ENCODE peak calls at places on chromosome 14, in nine cellular contexts. Y is mesenchymal stem cell; X is CD4-positive, CD25-positive, alpha-beta regulatory T cell; F is mucosa of descending colon; W is GM23248; A is body of pancreas; T is BE2C; S is adipocyte; C is aorta. B is an unnamed sample.

GRCh38 chr14:83463500-83464098 is 1929.9 kb upstream of the SEL1L start:
- DNase-seq in Y (peak; percentile 52), X (no peak), F (peak; percentile 55), W (peak; percentile 67), A (peak; percentile 50), T (peak; percentile 61), S (peak; percentile 83), C (no peak), B (peak; percentile 31)

GRCh38 chr14:92647499-92648279 is 100.7 kb downstream of the LGMN start:
- DNase-seq in Y (peak; percentile 53), X (no peak), F (no peak), W (peak; percentile 87), A (no peak), T (no peak), S (peak; percentile 44), C (no peak), B (no peak)

GRCh38 chr14:104971447-104972240 is 6.5 kb downstream of the AHNAK2 start:
- DNase-seq in Y (no peak), X (no peak), F (peak; percentile 11), W (no peak), A (no peak), T (peak; percentile 10), S (no peak), C (no peak), B (no peak)

GRCh38 chr14:49212721-49213120 is 373.5 kb downstream of the RPS29 start:
- DNase-seq in Y (no peak), X (no peak), F (no peak), W (peak; percentile 58), A (no peak), T (no peak), S (no peak), C (no peak), B (no peak)

GRCh38 chr14:34350903-34351302 is 111.1 kb downstream of the SPTSSA start:
- DNase-seq in Y (no peak), X (no peak), F (no peak), W (no peak), A (no peak), T (no peak), S (no peak), C (no peak), B (no peak)

GRCh38 chr14:81474156-81474492 is 59.5 kb downstream of the SEL1L start:
- DNase-seq in Y (no peak), X (no peak), F (no peak), W (no peak), A (no peak), T (no peak), S (no peak), C (no peak), B (peak; percentile 17)

GRCh38 chr14:106605548-106606448 is 1079.4 kb downstream of the TMEM121 start:
- DNase-seq in Y (no peak), X (peak; percentile 29), F (peak; percentile 74), W (no peak), A (peak; percentile 15), T (peak; percentile 79), S (no peak), C (no peak), B (peak; percentile 43)

GRCh38 chr14:58367296-58367695 is 28.4 kb upstream of the TOMM20L start:
- DNase-seq in Y (no peak), X (no peak), F (no peak), W (no peak), A (peak; percentile 15), T (no peak), S (no peak), C (no peak), B (no peak)

GRCh38 chr14:59189281-59189821 is 884 bp downstream of the DAAM1 start:
- DNase-seq in Y (no peak), X (no peak), F (peak; percentile 36), W (peak; percentile 66), A (peak; percentile 26), T (no peak), S (peak; percentile 72), C (no peak), B (no peak)

GRCh38 chr14:59829941-59830734 is 40.4 kb downstream of the RTN1 start:
- DNase-seq in Y (no peak), X (no peak), F (no peak), W (peak; percentile 14), A (no peak), T (no peak), S (no peak), C (no peak), B (no peak)

GRCh38 chr14:71214241-71214640 is 307.0 kb downstream of the PCNX1 start:
- DNase-seq in Y (no peak), X (no peak), F (no peak), W (no peak), A (no peak), T (no peak), S (no peak), C (no peak), B (no peak)

DNA sequence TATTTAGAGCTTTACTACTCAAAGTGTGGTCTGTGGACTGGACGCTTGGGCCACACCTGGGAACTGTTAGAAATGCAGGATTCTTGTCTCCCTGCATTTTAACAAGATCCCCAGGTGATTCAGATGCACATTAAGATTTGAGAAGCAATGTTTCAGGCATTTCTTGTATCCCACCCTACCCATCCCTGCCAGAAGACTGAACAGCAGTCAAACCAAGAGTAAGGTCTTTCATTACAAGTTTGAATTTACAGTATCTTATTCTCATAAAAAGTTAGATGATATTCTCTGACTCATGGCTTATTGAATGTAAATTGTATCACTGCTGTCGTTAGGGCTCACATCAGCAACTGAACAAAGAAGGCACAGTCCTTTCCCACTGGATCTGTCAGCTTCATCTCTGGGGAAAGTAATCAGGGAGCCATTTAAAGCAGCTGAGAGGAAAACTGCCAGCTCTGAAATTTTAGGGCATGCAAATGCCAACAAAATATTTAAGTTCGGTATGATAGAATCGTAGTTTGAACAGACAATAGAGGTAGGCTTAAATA is 141.1 kb downstream of the AKAP6 start:
- DNase-seq in Y (no peak), X (no peak), F (no peak), W (peak; percentile 18), A (no peak), T (no peak), S (no peak), C (no peak), B (no peak)
- H3K4me1 ChIP-seq in Y (peaks cover 9% of the 10 kb centered on the region), X (no peaks in the 10 kb centered on the region), F (peaks cover 5% of the 10 kb centered on the region), W (peaks cover 57% of the 10 kb centered on the region), A (peaks cover 7% of the 10 kb centered on the region), T (peaks cover 6% of the 10 kb centered on the region), S (peaks cover 34% of the 10 kb centered on the region), C (peaks cover 6% of the 10 kb centered on the region), B (peaks cover 2% of the 10 kb centered on the region)

GRCh38 chr14:64190974-64191502 is 103.1 kb downstream of the ESR2 start:
- DNase-seq in Y (no peak), X (no peak), F (no peak), W (peak; percentile 7), A (no peak), T (no peak), S (no peak), C (no peak), B (no peak)
- H3K36me3 ChIP-seq in Y (peaks cover 10% of the 10 kb centered on the region), X (peaks cover 74% of the 10 kb centered on the region), F (no peaks in the 10 kb centered on the region), W (no peaks in the 10 kb centered on the region), A (no peaks in the 10 kb centered on the region), T (peaks cover 3% of the 10 kb centered on the region), S (peaks cover 27% of the 10 kb centered on the region), C (no peaks in the 10 kb centered on the region), B (peaks cover 3% of the 10 kb centered on the region)

DNA sequence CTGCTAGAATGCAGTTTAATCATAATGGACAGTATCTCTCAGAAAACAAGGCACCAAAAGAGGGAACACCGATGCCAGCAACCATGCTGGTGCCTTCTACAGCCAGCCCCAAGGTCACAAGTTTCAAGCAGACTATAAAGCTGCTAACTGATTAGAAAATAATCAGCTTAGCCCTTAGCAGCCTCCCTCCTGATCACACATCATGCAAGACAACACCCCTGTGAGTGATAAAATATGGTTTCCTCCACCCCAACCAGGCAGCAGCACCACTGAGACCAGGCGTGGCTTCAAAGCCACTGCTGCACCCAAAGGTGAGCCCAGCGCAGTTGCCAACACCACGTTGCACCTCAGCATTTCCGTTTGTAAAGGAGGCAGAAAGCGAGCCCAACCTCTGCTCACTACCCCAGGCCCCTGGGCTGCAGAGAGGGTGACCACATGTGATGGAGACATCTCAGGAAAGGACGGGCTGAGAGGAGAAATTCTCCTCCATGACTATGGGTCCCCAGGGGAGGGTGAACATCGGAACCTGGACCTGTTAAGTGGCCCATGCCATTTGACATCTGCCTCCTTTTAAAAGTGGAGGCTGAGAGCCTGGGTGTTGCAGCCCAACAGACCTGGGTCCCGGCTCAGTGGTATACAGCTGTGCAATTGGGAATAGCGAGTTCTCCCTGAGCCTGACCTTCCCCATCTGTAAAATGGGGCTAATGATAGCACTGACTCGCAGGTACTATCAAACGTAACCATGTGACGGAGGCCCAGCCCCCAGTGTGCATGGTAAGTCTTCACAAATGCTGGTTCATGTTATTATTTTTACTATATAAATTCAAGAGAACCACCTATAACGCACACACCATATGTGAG is 11.5 kb downstream of the ZFP36L1 start:
- DNase-seq in Y (no peak), X (peak; percentile 54), F (peak; percentile 65), W (no peak), A (peak; percentile 64), T (no peak), S (no peak), C (no peak), B (peak; percentile 96)
- H3K4me1 ChIP-seq in Y (peaks cover 48% of the 10 kb centered on the region), X (peaks cover 91% of the 10 kb centered on the region), F (peaks cover 68% of the 10 kb centered on the region), W (peaks cover 63% of the 10 kb centered on the region), A (peaks cover 80% of the 10 kb centered on the region), T (no peaks in the 10 kb centered on the region), S (peaks cover 43% of the 10 kb centered on the region), C (peaks cover 2% of the 10 kb centered on the region), B (peaks cover 23% of the 10 kb centered on the region)

DNA sequence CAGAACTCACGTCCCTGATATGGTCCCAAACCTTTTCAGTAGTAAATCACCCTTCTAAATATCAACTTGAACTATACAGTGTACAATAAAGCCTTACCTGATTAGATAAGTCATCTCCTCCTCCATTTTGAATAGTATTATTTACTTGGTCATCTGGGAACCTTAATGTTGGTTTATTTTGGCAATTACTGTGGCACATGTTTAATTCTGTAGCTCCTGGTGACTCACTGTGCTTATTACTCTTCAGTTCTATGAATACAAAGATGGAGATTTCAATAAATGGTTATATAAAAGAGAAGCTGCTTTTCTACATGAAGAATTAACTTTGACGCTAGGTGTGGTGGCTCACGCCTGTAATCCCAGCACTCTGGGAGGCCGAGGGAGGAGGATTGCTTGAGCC is 25.4 kb downstream of the MIS18BP1 start:
- DNase-seq in Y (no peak), X (no peak), F (no peak), W (peak; percentile 3), A (no peak), T (no peak), S (no peak), C (no peak), B (no peak)
- H3K36me3 ChIP-seq in Y (no peaks in the 10 kb centered on the region), X (peaks cover 36% of the 10 kb centered on the region), F (no peaks in the 10 kb centered on the region), W (peaks cover 57% of the 10 kb centered on the region), A (no peaks in the 10 kb centered on the region), T (peaks cover 14% of the 10 kb centered on the region), S (peaks cover 74% of the 10 kb centered on the region), C (peaks cover 3% of the 10 kb centered on the region), B (peaks cover 10% of the 10 kb centered on the region)

GRCh38 chr14:32985881-32986280 is 47.2 kb downstream of the NPAS3 start:
- DNase-seq in Y (peak; percentile 28), X (no peak), F (peak; percentile 9), W (no peak), A (no peak), T (no peak), S (no peak), C (no peak), B (no peak)

GRCh38 chr14:32986791-32987545 is 48.3 kb downstream of the NPAS3 start:
- DNase-seq in Y (peak; percentile 63), X (no peak), F (no peak), W (peak; percentile 52), A (no peak), T (no peak), S (peak; percentile 42), C (no peak), B (no peak)

GRCh38 chr14:32996343-32996742 is 57.7 kb downstream of the NPAS3 start:
- DNase-seq in Y (no peak), X (no peak), F (no peak), W (no peak), A (no peak), T (no peak), S (no peak), C (no peak), B (no peak)

GRCh38 chr14:32991706-32992105 is 53.0 kb downstream of the NPAS3 start:
- DNase-seq in Y (no peak), X (no peak), F (no peak), W (no peak), A (no peak), T (no peak), S (no peak), C (no peak), B (no peak)
- H3K4me1 ChIP-seq in Y (peaks cover 2% of the 10 kb centered on the region), X (no peaks in the 10 kb centered on the region), F (no peaks in the 10 kb centered on the region), W (peaks cover 5% of the 10 kb centered on the region), A (no peaks in the 10 kb centered on the region), T (no peaks in the 10 kb centered on the region), S (no peaks in the 10 kb centered on the region), C (no peaks in the 10 kb centered on the region), B (no peaks in the 10 kb centered on the region)

B was measured in small intestine.